ENCODE peak calls at places on chromosomes 6 and 20, in eight cellular contexts. V, W, Y, U, X, D, L and J are unnamed samples.

GRCh38 chr6:115363379-115363778 is 697.3 kb downstream of the FRK start:
- ATAC-seq in V (no peak), L (no peak), W (no peak), U (no peak), D (no peak), Y (no peak), X (no peak), J (no peak)

GRCh38 chr20:60715172-60715571 is 536.9 kb upstream of the CDH4 start:
- ATAC-seq in U (no peak), X (no peak), L (no peak), V (no peak), Y (no peak), D (no peak), W (no peak), J (no peak)

GRCh38 chr6:167005350-167006159 is 6.4 kb downstream of the CEP43 start:
- ATAC-seq in X (no peak), L (no peak), D (no peak), V (no peak), W (peak; percentile 56), Y (no peak), U (peak; percentile 78), J (no peak)

GRCh38 chr6:5619249-5619648 is 357.9 kb downstream of the FARS2 start:
- ATAC-seq in X (peak; percentile 93), L (peak; percentile 90), V (no peak), W (no peak), D (peak; percentile 95), Y (peak; percentile 99), U (no peak), J (no peak)

GRCh38 chr6:167806061-167806700 is 20.5 kb upstream of the AFDN start:
- ATAC-seq in D (no peak), L (no peak), V (no peak), X (no peak), W (no peak), U (no peak), Y (no peak), J (no peak)

GRCh38 chr6:30150151-30150550 is 10.9 kb downstream of the TRIM10 start:
- ATAC-seq in L (no peak), X (no peak), D (no peak), V (no peak), Y (no peak), U (no peak), W (no peak), J (no peak)

GRCh38 chr6:143119260-143119659 is 58.6 kb downstream of the AIG1 start:
- ATAC-seq in L (no peak), W (no peak), Y (no peak), V (no peak), D (no peak), X (no peak), U (no peak), J (no peak)

GRCh38 chr20:62709537-62709905 is 885 bp downstream of the NTSR1 start:
- ATAC-seq in Y (no peak), W (no peak), D (no peak), X (no peak), V (no peak), L (no peak), U (no peak), J (no peak)

GRCh38 chr6:158344534-158344933 is 32.3 kb downstream of the TULP4 start:
- ATAC-seq in L (no peak), W (no peak), X (no peak), Y (no peak), D (no peak), V (no peak), U (no peak), J (no peak)

GRCh38 chr6:32081168-32081624 is 27.9 kb downstream of the TNXB start:
- ATAC-seq in Y (no peak), U (peak; percentile 78), X (no peak), L (no peak), W (peak; percentile 72), V (peak; percentile 61), D (no peak), J (peak; percentile 17)

GRCh38 chr20:4720977-4721349 is 746 bp upstream of the PRND start:
- ATAC-seq in V (no peak), Y (no peak), L (no peak), D (no peak), W (no peak), X (peak; percentile 25), U (peak; percentile 22), J (peak; percentile 5)

GRCh38 chr20:60403105-60403741 is 445.0 kb downstream of the CDH26 start:
- ATAC-seq in L (no peak), U (no peak), D (no peak), V (no peak), X (no peak), Y (no peak), W (no peak), J (no peak)

GRCh38 chr6:13044390-13044789 is 283.9 kb downstream of the TBC1D7 start:
- ATAC-seq in U (no peak), Y (no peak), D (no peak), V (no peak), W (peak; percentile 56), X (no peak), L (no peak), J (peak; percentile 99)

GRCh38 chr6:148761532-148761951 is 14.7 kb downstream of the UST start:
- ATAC-seq in V (peak; percentile 35), Y (peak; percentile 10), W (peak; percentile 40), D (peak; percentile 6), X (peak; percentile 40), U (peak; percentile 50), L (peak; percentile 36), J (peak; percentile 43)